ENCODE peak calls at places on chromosome 18, in four cellular contexts. N is activated T-helper 1 cell treated with anti-CD3 and anti-CD28 coated beads, Interleukin-12 subunit alpha, Interleukin-12 subunit beta, Interleukin-2, Interleukin-4 antibody, amounts not matched to agents 30 ng/mL and 10 ng/mL and 1 ng/mL, durations not matched to agents 14 hours and 24 hours and 36 hours; J is endothelial cell; B is colonic mucosa. K is an unnamed sample.

GRCh38 chr18:39166776-39167175 is 1601.2 kb upstream of the CELF4 start:
- DNase-seq in N (no peak), B (no peak), J (no peak), K (no peak)

GRCh38 chr18:43277164-43277600 is at the start of gene SYT4:
- DNase-seq in B (no peak), N (no peak), J (peak; percentile 77), K (no peak)

GRCh38 chr18:76442413-76443171 is 52.5 kb downstream of the ZNF516 start:
- DNase-seq in J (no peak), N (no peak), B (no peak), K (no peak)

GRCh38 chr18:24470805-24471204 is 10.4 kb downstream of the HRH4 start:
- DNase-seq in N (no peak), J (no peak), B (no peak), K (no peak)

GRCh38 chr18:54843302-54843701 is 15.0 kb downstream of the RAB27B start:
- DNase-seq in B (no peak), J (no peak), N (no peak), K (no peak)

GRCh38 chr18:54612237-54612636 is 21.2 kb downstream of the DYNAP start:
- DNase-seq in B (no peak), J (no peak), N (no peak), K (no peak)

GRCh38 chr18:79962835-79963657 is 1.4 kb upstream of the HSBP1L1 start:
- DNase-seq in B (peak; percentile 32), N (no peak), J (no peak), K (no peak)

GRCh38 chr18:50695431-50696176 is 124.2 kb downstream of the MRO start:
- DNase-seq in N (no peak), B (no peak), J (no peak), K (no peak)

GRCh38 chr18:8020133-8020846 is 453.2 kb downstream of the PTPRM start:
- DNase-seq in B (no peak), N (no peak), J (no peak), K (no peak)

GRCh38 chr18:48560491-48560890 is 21.7 kb downstream of the CTIF start:
- DNase-seq in J (no peak), B (no peak), N (no peak), K (no peak)

GRCh38 chr18:46892842-46893241 is 24.5 kb downstream of the PIAS2 start:
- DNase-seq in J (no peak), B (no peak), N (no peak), K (no peak)

GRCh38 chr18:23243178-23243577 is 107.9 kb downstream of the CABLES1 start:
- DNase-seq in B (no peak), J (no peak), N (no peak), K (no peak)

GRCh38 chr18:25164837-25165791 is 186.9 kb downstream of the ZNF521 start:
- DNase-seq in J (no peak), B (no peak), N (no peak), K (no peak)

GRCh38 chr18:79405781-79406575 is 10.2 kb downstream of the NFATC1 start:
- DNase-seq in N (peak; percentile 84), B (peak; percentile 64), J (no peak), K (no peak)

GRCh38 chr18:34661464-34662087 is 48.5 kb upstream of the DTNA start:
- DNase-seq in J (peak; percentile 13), B (no peak), N (no peak), K (peak; percentile 8)

GRCh38 chr18:995641-996040 is 91.0 kb downstream of the ADCYAP1 start:
- DNase-seq in J (no peak), B (no peak), N (no peak), K (no peak)

GRCh38 chr18:74496508-74497307 is 545 bp downstream of the CNDP2 start:
- DNase-seq in B (peak; percentile 72), N (no peak), J (peak; percentile 69), K (peak; percentile 61)

GRCh38 chr18:22900558-22901183 is 32.5 kb upstream of the RBBP8 start:
- DNase-seq in N (no peak), B (no peak), J (no peak), K (no peak)

GRCh38 chr18:80147418-80148315 is 38.6 kb downstream of the ADNP2 start:
- DNase-seq in B (peak; percentile 91), J (peak; percentile 73), N (peak; percentile 70), K (no peak)

GRCh38 chr18:37403100-37403781 is 162.4 kb downstream of the CELF4 start:
- DNase-seq in J (no peak), B (peak; percentile 29), N (no peak), K (no peak)

K was measured in HuH-7.5.